ENCODE peak calls at places on chromosomes 5 and 9, in seven cellular contexts. R, H, G, Z, K, U and I are unnamed samples. For H3K36me3, the result is how much of the 10 kb centered on the place peaks cover.

GRCh38 chr5:35087971-35088370 is 40.2 kb upstream of the AGXT2 start:
- DNase-seq in Z (no peak), G (no peak), K (no peak), R (no peak), H (peak), U (no peak), I (no peak)

GRCh38 chr5:59835782-59836181 is 57.7 kb downstream of the PDE4D start:
- DNase-seq in R (no peak), K (no peak), U (no peak), Z (no peak), H (no peak), G (no peak), I (no peak)

GRCh38 chr5:28737682-28738081 is 1699.3 kb upstream of the CDH9 start:
- DNase-seq in G (no peak), R (no peak), H (no peak), K (no peak), Z (no peak), U (no peak), I (no peak)

GRCh38 chr9:114759512-114759911 is 46.3 kb downstream of the TNFSF15 start:
- DNase-seq in K (no peak), U (no peak), G (no peak), H (no peak), R (no peak), Z (no peak), I (no peak)

GRCh38 chr5:138647261-138647788 is 72.1 kb upstream of the HSPA9 start:
- DNase-seq in U (no peak), G (no peak), Z (no peak), R (peak), H (no peak), K (no peak), I (no peak)

GRCh38 chr5:2985718-2986117 is 234.2 kb upstream of the IRX2 start:
- DNase-seq in U (no peak), G (no peak), R (no peak), H (no peak), Z (no peak), K (no peak), I (no peak)

GRCh38 chr9:115262477-115262876 is 144.5 kb upstream of the TNC start:
- DNase-seq in G (no peak), U (no peak), Z (peak), H (no peak), K (peak), R (no peak), I (no peak)

GRCh38 chr5:169805527-169805934 is 168.5 kb downstream of the DOCK2 start:
- DNase-seq in Z (no peak), U (no peak), G (no peak), K (no peak), H (no peak), R (no peak), I (no peak)

GRCh38 chr9:134063876-134064450 is 3.9 kb downstream of the BRD3 start:
- DNase-seq in H (no peak), G (no peak), K (no peak), R (no peak), U (no peak), Z (no peak), I (no peak)

GRCh38 chr5:34957857-34958690 is 28.7 kb downstream of the DNAJC21 start:
- DNase-seq in U (no peak), K (no peak), R (peak), G (peak), H (no peak), Z (no peak), I (no peak)

GRCh38 chr5:80990527-80990926 is 30.4 kb downstream of the RASGRF2 start:
- DNase-seq in K (no peak), R (no peak), G (no peak), Z (no peak), U (no peak), H (no peak), I (no peak)

GRCh38 chr9:89419978-89420394 is 77.9 kb downstream of the SEMA4D start:
- DNase-seq in K (no peak), Z (peak), U (peak), H (no peak), G (no peak), R (no peak), I (no peak)

GRCh38 chr5:127068771-127069330 is 4.5 kb downstream of the C5orf63 start:
- DNase-seq in H (no peak), K (no peak), G (no peak), U (no peak), Z (no peak), R (peak), I (no peak)

GRCh38 chr9:100428871-100429654 is 2.1 kb downstream of the MSANTD3 start:
- DNase-seq in G (no peak), U (no peak), R (peak), H (no peak), Z (peak), K (no peak), I (no peak)

GRCh38 chr9:78493166-78493742 is 196.3 kb downstream of the PSAT1 start:
- DNase-seq in U (no peak), Z (no peak), G (no peak), R (no peak), H (no peak), K (no peak), I (no peak)

GRCh38 chr9:111427186-111427585 is 57.0 kb downstream of the ECPAS start:
- DNase-seq in R (peak), U (no peak), H (no peak), Z (peak), K (no peak), G (no peak), I (no peak)

GRCh38 chr5:175520321-175520720 is 42.0 kb downstream of the SFXN1 start:
- DNase-seq in K (no peak), R (no peak), U (no peak), G (no peak), H (no peak), Z (no peak), I (no peak)

GRCh38 chr5:44827681-44828080 is 18.9 kb downstream of the MRPS30 start:
- DNase-seq in K (no peak), Z (no peak), U (no peak), R (no peak), G (no peak), H (no peak), I (no peak)

GRCh38 chr5:18745988-18746615 is 1111.8 kb downstream of the TAF11L14 start:
- DNase-seq in R (peak), H (no peak), Z (peak), K (no peak), G (no peak), U (peak), I (peak)

GRCh38 chr9:123299558-123300126 is 31.3 kb upstream of the STRBP start:
- DNase-seq in Z (no peak), G (no peak), H (no peak), U (no peak), K (no peak), R (no peak), I (no peak)

GRCh38 chr5:115424030-115424429 is 120.5 kb downstream of the FEM1C start:
- DNase-seq in K (no peak), Z (no peak), R (no peak), U (no peak), H (no peak), G (no peak), I (no peak)

GRCh38 chr5:78594946-78595921 is 53.3 kb downstream of the LHFPL2 start:
- DNase-seq in H (peak), U (no peak), G (peak), Z (peak), K (no peak), R (peak), I (no peak)

GRCh38 chr9:119365291-119366027 is 3.8 kb downstream of the BRINP1 start:
- DNase-seq in U (no peak), R (peak), Z (peak), G (no peak), K (no peak), H (no peak), I (no peak)

GRCh38 chr9:85332487-85332886 is 409.3 kb downstream of the AGTPBP1 start:
- DNase-seq in K (no peak), R (peak), U (no peak), G (no peak), Z (no peak), H (no peak), I (no peak)

GRCh38 chr5:891117-891836 is 1.3 kb downstream of the BRD9 start:
- DNase-seq in K (no peak), G (no peak), U (peak), Z (peak), H (no peak), R (no peak), I (no peak)
- H3K36me3 ChIP-seq in K (under half), G (under half), U (under half), Z (under half), H (under half), R (under half), I (under half)

DNA sequence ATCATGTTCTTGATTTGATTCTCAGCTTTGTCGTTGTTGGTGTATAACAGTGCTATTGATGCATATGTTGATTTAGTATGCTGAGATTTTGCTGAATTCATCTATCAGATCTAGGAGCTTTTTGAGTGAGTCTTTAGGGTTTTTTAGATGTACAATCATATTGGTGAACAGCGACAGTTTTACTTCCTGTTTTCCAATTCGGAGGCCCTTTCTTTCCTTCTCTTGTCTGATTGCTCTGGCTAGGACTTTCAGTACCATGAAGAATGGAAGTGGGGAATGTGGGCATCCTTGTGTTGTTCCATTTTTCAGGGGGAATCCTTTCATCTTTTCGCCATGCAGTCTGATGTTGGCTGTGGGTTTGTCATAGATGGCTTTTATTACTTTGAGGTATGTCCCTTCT is 100.4 kb downstream of the SGCD start:
- DNase-seq in U (no peak), G (no peak), R (no peak), K (no peak), H (no peak), Z (no peak), I (no peak)
- H3K27ac ChIP-seq in U (no peak), G (no peak), R (no peak), K (no peak), H (no peak), Z (no peak), I (no peak)

GRCh38 chr5:65790371-65791163 is 68.6 kb downstream of the NLN start:
- DNase-seq in H (no peak), U (no peak), K (no peak), G (no peak), Z (peak), R (no peak), I (no peak)
- H3K36me3 ChIP-seq in H (under half), U (under half), K (under half), G (under half), Z (under half), R (under half), I (under half)

GRCh38 chr5:95824747-95825146 is 2.2 kb upstream of the GLRX start:
- DNase-seq in K (no peak), U (no peak), H (no peak), R (no peak), Z (no peak), G (no peak), I (no peak)
- H3K27ac ChIP-seq in K (peak), U (peak), H (no peak), R (no peak), Z (no peak), G (peak), I (peak)

GRCh38 chr9:97666907-97667686 is 30.0 kb downstream of the XPA start:
- DNase-seq in U (no peak), G (no peak), K (no peak), Z (no peak), H (no peak), R (no peak), I (no peak)
- H3K36me3 ChIP-seq in U (under half), G (under half), K (half or more), Z (half or more), H (under half), R (under half), I (half or more)

DNA sequence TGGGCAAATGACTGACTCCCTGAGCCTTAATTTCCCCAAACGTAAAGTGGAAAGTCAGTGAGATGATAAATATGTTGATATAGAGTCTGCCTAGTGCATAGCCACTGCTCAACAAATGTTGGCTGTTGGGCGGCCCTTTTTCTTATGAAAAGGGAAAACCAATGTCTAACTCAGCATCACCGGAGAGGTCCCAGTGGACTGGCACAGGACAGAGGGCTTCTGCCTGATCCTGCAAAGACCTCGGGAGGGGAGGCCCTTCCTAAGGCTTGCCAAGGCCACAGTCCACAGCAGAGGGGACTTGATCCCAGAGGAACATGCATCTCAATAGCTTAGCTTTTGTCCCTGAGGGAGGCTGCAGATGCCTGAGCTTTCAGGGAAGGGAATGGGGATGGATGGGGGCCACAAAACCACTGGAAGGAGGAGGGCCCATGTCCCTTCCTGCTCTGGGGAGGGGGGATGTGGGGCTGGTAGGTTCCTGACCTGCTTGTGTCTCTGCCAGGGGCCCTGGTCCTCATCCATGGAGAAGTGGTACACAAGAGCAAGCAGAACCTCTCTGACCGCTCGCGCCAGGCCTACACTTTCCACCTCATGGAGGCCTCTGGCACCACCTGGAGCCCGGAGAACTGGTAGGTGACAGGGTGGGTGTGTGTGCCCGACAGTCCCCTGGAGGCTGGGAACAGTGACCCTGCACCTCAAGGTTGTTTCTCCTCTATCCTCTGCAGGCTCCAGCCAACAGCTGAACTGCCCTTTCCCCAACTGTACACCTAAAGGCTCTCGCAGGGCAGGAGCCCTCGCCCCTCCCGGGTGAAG is 6.3 kb downstream of the DOLK start:
- DNase-seq in G (no peak), U (peak), K (no peak), H (no peak), Z (no peak), R (no peak), I (no peak)
- H3K27ac ChIP-seq in G (peak), U (peak), K (no peak), H (no peak), Z (no peak), R (no peak), I (no peak)

DNA sequence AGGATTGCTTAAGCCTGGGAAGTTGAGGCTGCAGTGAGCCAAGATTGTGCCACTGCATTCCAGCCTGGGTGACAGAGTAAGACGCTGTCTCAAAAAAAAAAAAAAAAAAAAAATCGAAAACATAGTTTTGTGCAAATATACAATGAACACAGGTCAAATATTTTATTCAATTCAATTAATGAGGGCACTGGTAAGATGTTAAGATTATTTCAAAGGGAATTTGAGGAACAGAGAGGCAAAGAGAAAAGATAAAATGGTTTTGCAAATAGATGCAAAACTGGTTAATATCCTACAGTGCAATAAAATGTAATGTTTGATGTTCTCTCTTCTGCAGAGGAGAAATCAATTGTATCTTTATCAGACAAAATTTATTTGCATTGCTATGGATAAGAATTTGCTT is 39.5 kb upstream of the GNE start:
- DNase-seq in U (no peak), K (no peak), G (no peak), Z (no peak), H (no peak), R (no peak), I (no peak)
- H3K36me3 ChIP-seq in U (under half), K (under half), G (under half), Z (under half), H (under half), R (under half), I (under half)

GRCh38 chr5:149780043-149780737 is 50.1 kb downstream of the PPARGC1B start:
- DNase-seq in U (no peak), R (no peak), K (no peak), G (no peak), H (no peak), Z (no peak), I (no peak)
- H3K27ac ChIP-seq in U (peak), R (no peak), K (no peak), G (no peak), H (no peak), Z (no peak), I (no peak)

DNA sequence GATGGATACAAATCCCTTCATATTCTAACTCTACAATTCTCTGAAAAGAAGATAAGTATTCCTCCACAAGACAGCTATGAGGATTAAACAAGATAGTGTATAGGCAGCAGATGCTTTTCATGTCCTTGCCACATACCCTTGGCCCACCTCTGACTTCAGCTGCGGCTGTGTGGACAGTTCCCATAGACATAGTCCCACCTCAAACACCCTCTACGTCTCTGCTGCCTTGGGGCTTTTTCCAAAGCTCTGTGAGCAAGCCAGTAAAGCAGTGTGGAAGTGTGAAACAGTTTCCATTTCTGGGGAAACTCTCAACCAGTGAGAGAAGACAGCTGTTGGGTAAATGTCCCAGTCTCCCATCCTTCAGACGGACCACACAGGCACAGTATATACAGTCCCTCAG is 125.5 kb downstream of the CDK5RAP2 start:
- DNase-seq in Z (no peak), G (no peak), H (no peak), R (no peak), U (no peak), K (no peak), I (no peak)
- H3K36me3 ChIP-seq in Z (under half), G (under half), H (under half), R (under half), U (under half), K (under half), I (under half)